ENCODE peak calls at places on chromosomes 12 and 14, in seven cellular contexts. G, Q, R, V, T, B and C are unnamed samples.

GRCh38 chr12:120301962-120302815 is at the start of gene SIRT4:
- DNase-seq in B (peak), T (peak), R (peak), V (peak), Q (peak), G (peak), C (peak)

GRCh38 chr14:31939934-31940333 is 137.2 kb upstream of the ARHGAP5 start:
- DNase-seq in R (no peak), G (no peak), B (no peak), Q (no peak), V (no peak), T (no peak), C (no peak)

GRCh38 chr14:78245238-78245637 is 75.1 kb downstream of the NRXN3 start:
- DNase-seq in T (no peak), B (no peak), R (no peak), V (no peak), Q (no peak), G (no peak), C (no peak)

GRCh38 chr14:22143360-22143759 is 445.7 kb downstream of the DAD1 start:
- DNase-seq in T (no peak), B (no peak), G (no peak), V (no peak), Q (no peak), R (no peak), C (no peak)

GRCh38 chr12:806116-806805 is 53.9 kb downstream of the WNK1 start:
- DNase-seq in G (no peak), Q (no peak), V (no peak), R (no peak), T (no peak), B (peak), C (no peak)

GRCh38 chr14:49770212-49770817 is 2.4 kb downstream of the KLHDC2 start:
- DNase-seq in R (no peak), Q (no peak), G (no peak), T (no peak), B (no peak), V (no peak), C (no peak)

GRCh38 chr14:65069874-65070709 is 32.2 kb downstream of the MAX start:
- DNase-seq in G (no peak), T (no peak), R (no peak), V (peak), Q (no peak), B (no peak), C (no peak)

GRCh38 chr12:25155031-25155576 is 39.9 kb downstream of the DNAI7 start:
- DNase-seq in V (peak), R (no peak), Q (no peak), T (no peak), G (peak), B (peak), C (peak)

GRCh38 chr12:77625441-77625840 is 205.3 kb upstream of the NAV3 start:
- DNase-seq in T (no peak), B (peak), V (no peak), G (no peak), Q (no peak), R (peak), C (no peak)

GRCh38 chr12:6547566-6547965 is 8.3 kb downstream of the IFFO1 start:
- DNase-seq in V (no peak), R (no peak), T (no peak), G (no peak), B (no peak), Q (no peak), C (no peak)

GRCh38 chr14:59664741-59665140 is 88.1 kb upstream of the CCDC175 start:
- DNase-seq in B (no peak), Q (no peak), G (no peak), V (no peak), R (no peak), T (no peak), C (no peak)

GRCh38 chr12:53078425-53079225 is 565 bp downstream of the SPRYD3 start:
- DNase-seq in G (no peak), Q (peak), V (no peak), T (peak), B (no peak), R (no peak), C (no peak)

GRCh38 chr14:75096959-75097358 is 27.5 kb downstream of the ZC2HC1C start:
- DNase-seq in Q (no peak), V (peak), T (no peak), G (no peak), R (no peak), B (no peak), C (no peak)

GRCh38 chr12:26125451-26126339 is 858 bp upstream of the BHLHE41 start:
- DNase-seq in V (peak), Q (peak), G (peak), B (peak), T (no peak), R (no peak), C (peak)

GRCh38 chr12:78036889-78037288 is 206.2 kb downstream of the NAV3 start:
- DNase-seq in Q (no peak), G (no peak), V (peak), B (no peak), T (no peak), R (no peak), C (no peak)

GRCh38 chr14:102507891-102508312 is 1.7 kb downstream of the ANKRD9 start:
- DNase-seq in R (no peak), V (no peak), T (no peak), G (no peak), Q (no peak), B (no peak), C (no peak)

GRCh38 chr12:49110191-49111155 is at the start of gene LMBR1L:
- DNase-seq in R (peak), G (peak), V (peak), T (peak), Q (peak), B (peak), C (peak)

GRCh38 chr14:77177623-77178185 is 3.9 kb upstream of the TMEM63C start:
- DNase-seq in G (no peak), Q (no peak), V (no peak), B (peak), T (no peak), R (no peak), C (no peak)

GRCh38 chr12:131675126-131676080 is 35.5 kb upstream of the SFSWAP start:
- DNase-seq in V (no peak), G (no peak), R (no peak), T (no peak), Q (no peak), B (no peak), C (no peak)

GRCh38 chr12:13039557-13039956 is 4.6 kb upstream of the FAM234B start:
- DNase-seq in V (no peak), T (no peak), B (no peak), R (no peak), Q (no peak), G (no peak), C (no peak)

GRCh38 chr14:30252800-30253425 is 306.0 kb upstream of the G2E3 start:
- DNase-seq in V (no peak), B (no peak), T (no peak), G (no peak), Q (no peak), R (no peak), C (no peak)

GRCh38 chr14:74204481-74204880 is 34.8 kb upstream of the VSX2 start:
- DNase-seq in G (no peak), V (no peak), T (no peak), B (no peak), R (no peak), Q (no peak), C (no peak)

GRCh38 chr14:77026930-77027537 is 1.5 kb downstream of the IRF2BPL start:
- DNase-seq in G (peak), R (no peak), B (no peak), Q (peak), V (peak), T (peak), C (peak)

GRCh38 chr12:58378038-58378437 is 436.7 kb downstream of the ATP23 start:
- DNase-seq in G (no peak), T (no peak), R (no peak), B (no peak), V (no peak), Q (no peak), C (no peak)

GRCh38 chr14:23865502-23865901 is 88.1 kb upstream of the DHRS4 start:
- DNase-seq in B (no peak), V (no peak), G (no peak), Q (no peak), T (no peak), R (no peak), C (no peak)

GRCh38 chr12:52086366-52086765 is 6.9 kb downstream of the SMIM41 start:
- DNase-seq in B (no peak), V (no peak), Q (no peak), T (no peak), R (no peak), G (no peak), C (no peak)

GRCh38 chr14:79583738-79584405 is 627.4 kb downstream of the DIO2 start:
- DNase-seq in B (no peak), V (no peak), G (no peak), Q (no peak), R (no peak), T (no peak), C (no peak)

GRCh38 chr12:30908389-30909087 is 18.0 kb upstream of the TSPAN11 start:
- DNase-seq in V (peak), G (no peak), T (no peak), B (no peak), R (peak), Q (no peak), C (no peak)

GRCh38 chr14:26598672-26599131 is 869 bp upstream of the NOVA1 start:
- DNase-seq in G (no peak), V (no peak), B (no peak), Q (no peak), R (no peak), T (no peak), C (no peak)